ENCODE peak calls at places on chromosomes 4 and X, in four cellular contexts. One of them, this sample, is unnamed.

GRCh38 chrX:1466232-1466661 is 13.5 kb upstream of the ASMTL start:
- DNase-seq in fibroblast of mammary gland: no peak
- DNase-seq in osteocyte: peak; percentile 84
- DNase-seq in mucosa of descending colon: no peak
- DNase-seq in this sample: peak; percentile 40

GRCh38 chr4:40058854-40059253 is 2.2 kb downstream of the N4BP2 start:
- DNase-seq in fibroblast of mammary gland: no peak
- DNase-seq in osteocyte: peak; percentile 73
- DNase-seq in mucosa of descending colon: no peak
- DNase-seq in this sample: no peak

GRCh38 chrX:68684291-68684918 is 36.9 kb downstream of the STARD8 start:
- DNase-seq in fibroblast of mammary gland: no peak
- DNase-seq in osteocyte: no peak
- DNase-seq in mucosa of descending colon: no peak
- DNase-seq in this sample: peak; percentile 58

GRCh38 chr4:61380865-61381264 is 180.7 kb downstream of the ADGRL3 start:
- DNase-seq in fibroblast of mammary gland: no peak
- DNase-seq in osteocyte: no peak
- DNase-seq in mucosa of descending colon: no peak
- DNase-seq in this sample: no peak

GRCh38 chrX:120302434-120302833 is 8.8 kb downstream of the TMEM255A start:
- DNase-seq in fibroblast of mammary gland: no peak
- DNase-seq in osteocyte: no peak
- DNase-seq in mucosa of descending colon: peak; percentile 38
- DNase-seq in this sample: peak; percentile 78

GRCh38 chrX:108001218-108001814 is 19.1 kb upstream of the TEX13B start:
- DNase-seq in fibroblast of mammary gland: peak; percentile 63
- DNase-seq in osteocyte: no peak
- DNase-seq in mucosa of descending colon: no peak
- DNase-seq in this sample: no peak

GRCh38 chr4:139534287-139534950 is 21.6 kb downstream of the SETD7 start:
- DNase-seq in fibroblast of mammary gland: no peak
- DNase-seq in osteocyte: no peak
- DNase-seq in mucosa of descending colon: no peak
- DNase-seq in this sample: no peak

GRCh38 chr4:145380123-145380522 is 101.5 kb upstream of the SMAD1 start:
- DNase-seq in fibroblast of mammary gland: no peak
- DNase-seq in osteocyte: no peak
- DNase-seq in mucosa of descending colon: no peak
- DNase-seq in this sample: no peak

GRCh38 chr4:80407246-80407645 is 71.7 kb downstream of the CFAP299 start:
- DNase-seq in fibroblast of mammary gland: peak; percentile 92
- DNase-seq in osteocyte: no peak
- DNase-seq in mucosa of descending colon: no peak
- DNase-seq in this sample: no peak

GRCh38 chr4:98516042-98516440 is 142.4 kb downstream of the TSPAN5 start:
- DNase-seq in fibroblast of mammary gland: peak; percentile 92
- DNase-seq in osteocyte: no peak
- DNase-seq in mucosa of descending colon: no peak
- DNase-seq in this sample: no peak

GRCh38 chr4:94332983-94333590 is 9.5 kb downstream of the HPGDS start:
- DNase-seq in fibroblast of mammary gland: no peak
- DNase-seq in osteocyte: no peak
- DNase-seq in mucosa of descending colon: no peak
- DNase-seq in this sample: no peak

GRCh38 chr4:110769578-110769977 is 146.7 kb upstream of the PITX2 start:
- DNase-seq in fibroblast of mammary gland: peak; percentile 51
- DNase-seq in osteocyte: no peak
- DNase-seq in mucosa of descending colon: no peak
- DNase-seq in this sample: no peak

GRCh38 chrX:40012800-40013682 is 84.7 kb downstream of the BCOR start:
- DNase-seq in fibroblast of mammary gland: peak; percentile 59
- DNase-seq in osteocyte: no peak
- DNase-seq in mucosa of descending colon: peak; percentile 90
- DNase-seq in this sample: no peak

GRCh38 chr4:114615435-114615834 is 16.8 kb downstream of the UGT8 start:
- DNase-seq in fibroblast of mammary gland: no peak
- DNase-seq in osteocyte: no peak
- DNase-seq in mucosa of descending colon: peak; percentile 33
- DNase-seq in this sample: no peak
- TF ChIP-seq CTCF in fibroblast of mammary gland: no peak
- TF ChIP-seq CTCF in osteocyte: no peak
- TF ChIP-seq CTCF in mucosa of descending colon: no peak
- TF ChIP-seq CTCF in this sample: no peak

GRCh38 chr4:99629962-99630554 is 27.6 kb downstream of the C4orf54 start:
- DNase-seq in fibroblast of mammary gland: no peak
- DNase-seq in osteocyte: no peak
- DNase-seq in mucosa of descending colon: no peak
- DNase-seq in this sample: no peak
- TF ChIP-seq CTCF in fibroblast of mammary gland: no peak
- TF ChIP-seq CTCF in osteocyte: no peak
- TF ChIP-seq CTCF in mucosa of descending colon: no peak
- TF ChIP-seq CTCF in this sample: no peak

GRCh38 chr4:15681372-15682339 is at the start of gene FAM200B:
- DNase-seq in fibroblast of mammary gland: peak; percentile 98
- DNase-seq in osteocyte: peak; percentile 100
- DNase-seq in mucosa of descending colon: peak; percentile 100
- DNase-seq in this sample: peak; percentile 95
- TF ChIP-seq CTCF in fibroblast of mammary gland: no peak
- TF ChIP-seq CTCF in osteocyte: no peak
- TF ChIP-seq CTCF in mucosa of descending colon: no peak
- TF ChIP-seq CTCF in this sample: no peak

DNA sequence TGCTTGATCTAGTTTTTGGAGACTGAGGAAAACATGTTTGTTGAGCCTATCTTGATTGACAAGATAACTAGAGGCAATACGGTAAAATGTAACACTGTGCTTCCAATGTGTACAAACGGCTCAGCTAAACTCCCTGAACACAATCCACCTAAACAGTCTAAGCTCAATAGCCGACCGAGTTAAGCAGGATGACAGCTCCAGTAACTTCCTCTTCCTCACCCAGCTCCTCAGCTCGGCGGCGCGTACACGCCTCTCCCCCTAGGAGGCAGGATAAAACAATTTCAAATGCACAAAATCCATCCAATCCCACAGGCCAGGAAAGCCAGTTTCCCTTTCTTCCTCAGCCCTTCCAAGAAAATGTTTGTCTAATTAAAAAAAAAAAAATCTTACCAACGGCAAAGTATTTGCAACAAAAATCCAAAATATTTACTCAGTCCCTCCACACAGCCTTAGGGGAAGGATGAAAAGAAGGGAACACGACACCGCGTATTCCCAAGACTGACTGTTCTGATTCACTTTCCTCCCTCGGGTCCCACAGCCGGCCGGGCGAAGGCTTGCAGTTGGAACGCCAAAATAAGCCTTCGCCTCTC is 996 bp downstream of the CNOT6L start:
- DNase-seq in fibroblast of mammary gland: peak; percentile 85
- DNase-seq in osteocyte: peak; percentile 86
- DNase-seq in mucosa of descending colon: peak; percentile 83
- DNase-seq in this sample: peak; percentile 72
- TF ChIP-seq CTCF in fibroblast of mammary gland: peak; percentile 50
- TF ChIP-seq CTCF in osteocyte: peak; percentile 65
- TF ChIP-seq CTCF in mucosa of descending colon: no peak
- TF ChIP-seq CTCF in this sample: peak; percentile 73

GRCh38 chr4:18756661-18757060 is 735.1 kb upstream of the LCORL start:
- DNase-seq in fibroblast of mammary gland: no peak
- DNase-seq in osteocyte: no peak
- DNase-seq in mucosa of descending colon: no peak
- DNase-seq in this sample: no peak

GRCh38 chr4:18754180-18754579 is 732.6 kb upstream of the LCORL start:
- DNase-seq in fibroblast of mammary gland: no peak
- DNase-seq in osteocyte: no peak
- DNase-seq in mucosa of descending colon: no peak
- DNase-seq in this sample: no peak
- TF ChIP-seq CTCF in fibroblast of mammary gland: no peak
- TF ChIP-seq CTCF in osteocyte: no peak
- TF ChIP-seq CTCF in mucosa of descending colon: no peak
- TF ChIP-seq CTCF in this sample: no peak

GRCh38 chrX:3548743-3549441 is 164.6 kb downstream of the PRKX start:
- DNase-seq in fibroblast of mammary gland: peak; percentile 87
- DNase-seq in osteocyte: no peak
- DNase-seq in mucosa of descending colon: no peak
- DNase-seq in this sample: no peak
- TF ChIP-seq CTCF in fibroblast of mammary gland: peak; percentile 54
- TF ChIP-seq CTCF in osteocyte: peak; percentile 80
- TF ChIP-seq CTCF in mucosa of descending colon: no peak
- TF ChIP-seq CTCF in this sample: no peak

This sample was measured in CD14-positive monocyte.